ENCODE peak calls at places on chromosomes 1 and 21, in seven cellular contexts. J is pancreas; Y is CD4-positive, alpha-beta memory T cell; P is aorta; T is heart right ventricle; B is osteoblast; X is heart left ventricle. E is an unnamed sample. For H3K27me3, the result is how much of the 10 kb centered on the place peaks cover.

GRCh38 chr1:181089017-181089776 is 697 bp downstream of the IER5 start:
- DNase-seq in J (peak), Y (no peak), P (peak), T (peak), B (peak), X (peak), E (no peak)

GRCh38 chr1:160415696-160416298 is 15.4 kb downstream of the VANGL2 start:
- DNase-seq in J (no peak), Y (no peak), P (no peak), T (no peak), B (no peak), X (no peak), E (no peak)

GRCh38 chr1:156126701-156127534 is 12.4 kb downstream of the LMNA start:
- DNase-seq in J (no peak), Y (peak), P (peak), T (no peak), B (peak), X (no peak), E (peak)

GRCh38 chr1:219283541-219283940 is 109.9 kb downstream of the LYPLAL1 start:
- DNase-seq in J (no peak), Y (no peak), P (no peak), T (no peak), B (no peak), X (no peak), E (no peak)

GRCh38 chr1:201479331-201479730 is 10.3 kb upstream of the PHLDA3 start:
- DNase-seq in J (no peak), Y (no peak), P (no peak), T (no peak), B (no peak), X (no peak), E (no peak)

GRCh38 chr1:15155760-15156743 is 2.5 kb downstream of the TMEM51 start:
- DNase-seq in J (peak), Y (no peak), P (no peak), T (no peak), B (peak), X (no peak), E (no peak)

GRCh38 chr1:230867903-230868735 is at the start of gene C1orf198:
- DNase-seq in J (peak), Y (peak), P (peak), T (peak), B (peak), X (peak), E (no peak)

GRCh38 chr1:27428316-27429028 is 36.0 kb downstream of the GPR3 start:
- DNase-seq in J (no peak), Y (no peak), P (no peak), T (peak), B (no peak), X (peak), E (no peak)

GRCh38 chr1:160367934-160368923 is 1.4 kb downstream of the NHLH1 start:
- DNase-seq in J (no peak), Y (no peak), P (no peak), T (no peak), B (no peak), X (no peak), E (peak)

GRCh38 chr1:39087109-39087834 is 61.1 kb downstream of the NDUFS5 start:
- DNase-seq in J (no peak), Y (no peak), P (peak), T (no peak), B (peak), X (peak), E (no peak)

GRCh38 chr1:42002220-42002619 is 83.5 kb upstream of the HIVEP3 start:
- DNase-seq in J (peak), Y (no peak), P (no peak), T (no peak), B (no peak), X (no peak), E (no peak)

GRCh38 chr1:43557744-43558245 is 27.1 kb downstream of the PTPRF start:
- DNase-seq in J (peak), Y (no peak), P (no peak), T (no peak), B (no peak), X (no peak), E (no peak)

GRCh38 chr1:182189535-182190066 is 128.1 kb upstream of the ZNF648 start:
- DNase-seq in J (no peak), Y (no peak), P (no peak), T (no peak), B (no peak), X (no peak), E (no peak)

GRCh38 chr1:205477121-205477758 is 21.4 kb upstream of the BLACAT1 start:
- DNase-seq in J (no peak), Y (no peak), P (no peak), T (no peak), B (peak), X (no peak), E (no peak)

GRCh38 chr1:17155257-17155895 is 36.1 kb upstream of the PADI2 start:
- DNase-seq in J (no peak), Y (no peak), P (no peak), T (no peak), B (no peak), X (no peak), E (no peak)

GRCh38 chr1:202210370-202210769 is 16.8 kb downstream of the LGR6 start:
- DNase-seq in J (no peak), Y (no peak), P (no peak), T (no peak), B (no peak), X (no peak), E (no peak)

GRCh38 chr1:154574715-154575114 is 7.1 kb downstream of the CHRNB2 start:
- DNase-seq in J (no peak), Y (no peak), P (no peak), T (no peak), B (peak), X (no peak), E (no peak)

GRCh38 chr1:23868848-23869450 is 859 bp upstream of the FUCA1 start:
- DNase-seq in J (no peak), Y (no peak), P (no peak), T (no peak), B (no peak), X (no peak), E (no peak)

GRCh38 chr1:10514490-10515235 is 39.9 kb downstream of the PEX14 start:
- DNase-seq in J (no peak), Y (no peak), P (no peak), T (no peak), B (no peak), X (no peak), E (no peak)

GRCh38 chr1:66012076-66012769 is 219.5 kb downstream of the PDE4B start:
- DNase-seq in J (no peak), Y (no peak), P (no peak), T (no peak), B (no peak), X (no peak), E (no peak)

GRCh38 chr1:247857069-247857985 is at the start of gene TRIM58:
- DNase-seq in J (no peak), Y (no peak), P (no peak), T (no peak), B (no peak), X (no peak), E (peak)

GRCh38 chr1:159752135-159752580 is 28.6 kb upstream of the DUSP23 start:
- DNase-seq in J (peak), Y (no peak), P (peak), T (peak), B (no peak), X (peak), E (peak)

GRCh38 chr21:38716942-38717341 is 88.8 kb upstream of the ETS2 start:
- DNase-seq in J (no peak), Y (no peak), P (no peak), T (no peak), B (peak), X (no peak), E (no peak)

GRCh38 chr1:43711524-43712386 is 4.4 kb downstream of the ST3GAL3 start:
- DNase-seq in J (no peak), Y (no peak), P (no peak), T (no peak), B (no peak), X (no peak), E (no peak)

GRCh38 chr1:41507836-41508235 is 23.4 kb upstream of the EDN2 start:
- DNase-seq in J (no peak), Y (no peak), P (no peak), T (no peak), B (no peak), X (no peak), E (no peak)

GRCh38 chr1:24018611-24019580 is 38.8 kb upstream of the SRSF10 start:
- DNase-seq in J (peak), Y (no peak), P (peak), T (peak), B (peak), X (peak), E (peak)

GRCh38 chr1:221987860-221988520 is 246.1 kb upstream of the DUSP10 start:
- DNase-seq in J (no peak), Y (no peak), P (no peak), T (no peak), B (peak), X (no peak), E (no peak)

GRCh38 chr1:113178522-113178921 is 105.5 kb downstream of the LRIG2 start:
- DNase-seq in J (no peak), Y (no peak), P (no peak), T (no peak), B (no peak), X (no peak), E (no peak)

GRCh38 chr1:20847619-20848080 is 60.5 kb upstream of the HP1BP3 start:
- DNase-seq in J (no peak), Y (no peak), P (no peak), T (no peak), B (no peak), X (no peak), E (no peak)

GRCh38 chr1:10962483-10962882 is 50.0 kb upstream of the TARDBP start:
- DNase-seq in J (peak), Y (no peak), P (no peak), T (no peak), B (peak), X (no peak), E (no peak)

GRCh38 chr1:154961207-154961496 is 430 bp downstream of the PYGO2 start:
- DNase-seq in J (no peak), Y (no peak), P (no peak), T (no peak), B (no peak), X (no peak), E (no peak)

DNA sequence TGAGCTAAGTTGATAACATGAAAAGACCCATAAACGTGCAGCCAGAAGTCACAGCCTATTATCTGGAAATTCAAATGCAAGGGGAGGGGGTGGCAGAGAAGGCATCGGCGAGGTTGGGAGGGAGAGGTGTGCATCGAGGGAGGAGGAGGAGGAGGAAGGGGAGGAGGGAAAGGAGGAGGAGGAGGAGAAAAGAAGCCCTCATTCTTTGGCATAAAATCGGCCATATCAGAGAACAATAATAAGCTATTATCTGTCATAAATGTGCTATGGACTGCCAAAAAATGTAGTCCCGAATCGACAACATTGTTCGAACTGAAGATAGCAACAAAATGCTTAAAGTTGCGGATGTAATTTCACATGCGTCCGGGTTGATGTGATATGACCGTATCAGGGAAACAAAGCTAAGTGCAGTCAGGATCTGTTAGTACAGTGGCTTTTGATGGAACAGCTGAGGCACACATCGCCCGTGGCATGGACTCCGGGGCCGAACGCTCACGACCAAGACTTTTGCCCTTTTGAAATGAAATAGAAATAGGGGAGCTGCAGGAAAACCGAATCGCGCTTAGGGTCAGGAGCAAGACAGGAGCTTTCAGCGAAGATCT is 11.7 kb upstream of the BARHL2 start:
- DNase-seq in J (no peak), Y (no peak), P (no peak), T (no peak), B (no peak), X (no peak), E (no peak)
- H3K27me3 ChIP-seq in J (half or more), Y (half or more), P (under half), T (half or more), B (half or more), X (half or more), E (half or more)

GRCh38 chr1:109622895-109623294 is 3.3 kb downstream of the AMPD2 start:
- DNase-seq in J (no peak), Y (no peak), P (no peak), T (no peak), B (no peak), X (no peak), E (peak)
- H3K4me3 ChIP-seq in J (no peak), Y (no peak), P (no peak), T (no peak), B (no peak), X (no peak), E (no peak)

GRCh38 chr1:6128276-6129081 is 51.6 kb downstream of the CHD5 start:
- DNase-seq in J (no peak), Y (no peak), P (peak), T (peak), B (no peak), X (no peak), E (no peak)
- H3K27me3 ChIP-seq in J (under half), Y (under half), P (under half), T (under half), B (under half), X (under half), E (under half)

DNA sequence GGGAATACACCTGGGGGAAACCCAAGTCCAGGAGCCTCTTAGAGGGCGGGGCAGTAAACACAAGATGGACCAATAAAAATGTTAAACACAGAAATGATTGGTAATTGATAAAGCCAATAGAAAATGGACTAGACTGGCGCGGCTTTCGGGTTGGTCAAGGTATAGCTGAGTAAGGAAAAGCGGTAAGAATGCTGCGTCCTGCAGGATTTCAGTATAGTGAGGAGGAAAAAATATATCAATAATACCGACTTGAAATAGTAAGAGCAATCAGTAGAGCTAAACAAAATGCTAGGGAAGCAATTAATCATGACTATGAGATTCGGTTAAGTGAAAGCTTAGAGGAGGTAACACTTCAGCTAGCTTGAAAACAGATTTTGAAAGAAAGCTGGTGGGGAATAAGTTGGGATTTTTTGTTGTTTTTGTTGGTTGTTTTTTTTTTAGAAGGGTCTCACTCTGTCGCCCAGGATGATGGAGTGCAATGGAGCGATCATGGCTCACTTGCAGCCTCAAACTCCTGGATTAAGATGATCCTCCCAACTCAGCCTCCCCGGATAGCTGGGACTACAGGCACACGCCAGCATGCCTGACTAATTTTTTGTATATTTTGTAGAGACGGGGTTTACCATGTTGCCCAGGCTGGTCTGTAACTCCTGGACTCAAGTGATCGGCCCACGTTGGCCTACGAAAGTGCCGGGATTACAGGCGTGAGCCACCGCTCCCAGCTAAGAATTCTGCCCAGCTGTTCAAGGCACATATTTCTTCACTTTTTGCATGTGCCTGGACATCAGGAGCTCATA is 699 bp upstream of the TESK2 start:
- DNase-seq in J (no peak), Y (no peak), P (no peak), T (no peak), B (no peak), X (no peak), E (peak)
- H3K4me3 ChIP-seq in J (no peak), Y (peak), P (peak), T (peak), B (peak), X (peak), E (peak)

GRCh38 chr1:3032970-3033794 is 11.9 kb downstream of the ACTRT2 start:
- DNase-seq in J (no peak), Y (peak), P (peak), T (no peak), B (peak), X (no peak), E (no peak)

GRCh38 chr1:3029991-3030662 is 8.9 kb downstream of the ACTRT2 start:
- DNase-seq in J (no peak), Y (no peak), P (peak), T (no peak), B (peak), X (peak), E (no peak)

GRCh38 chr1:3030663-3031381 is 9.6 kb downstream of the ACTRT2 start:
- DNase-seq in J (no peak), Y (no peak), P (peak), T (no peak), B (peak), X (peak), E (no peak)

GRCh38 chr1:3032371-3032862 is 11.2 kb downstream of the ACTRT2 start:
- DNase-seq in J (no peak), Y (no peak), P (peak), T (no peak), B (peak), X (peak), E (no peak)

GRCh38 chr1:3031401-3032221 is 10.3 kb downstream of the ACTRT2 start:
- DNase-seq in J (no peak), Y (no peak), P (peak), T (no peak), B (peak), X (peak), E (peak)
- H3K27me3 ChIP-seq in J (under half), Y (under half), P (under half), T (half or more), B (under half), X (under half), E (under half)

DNA sequence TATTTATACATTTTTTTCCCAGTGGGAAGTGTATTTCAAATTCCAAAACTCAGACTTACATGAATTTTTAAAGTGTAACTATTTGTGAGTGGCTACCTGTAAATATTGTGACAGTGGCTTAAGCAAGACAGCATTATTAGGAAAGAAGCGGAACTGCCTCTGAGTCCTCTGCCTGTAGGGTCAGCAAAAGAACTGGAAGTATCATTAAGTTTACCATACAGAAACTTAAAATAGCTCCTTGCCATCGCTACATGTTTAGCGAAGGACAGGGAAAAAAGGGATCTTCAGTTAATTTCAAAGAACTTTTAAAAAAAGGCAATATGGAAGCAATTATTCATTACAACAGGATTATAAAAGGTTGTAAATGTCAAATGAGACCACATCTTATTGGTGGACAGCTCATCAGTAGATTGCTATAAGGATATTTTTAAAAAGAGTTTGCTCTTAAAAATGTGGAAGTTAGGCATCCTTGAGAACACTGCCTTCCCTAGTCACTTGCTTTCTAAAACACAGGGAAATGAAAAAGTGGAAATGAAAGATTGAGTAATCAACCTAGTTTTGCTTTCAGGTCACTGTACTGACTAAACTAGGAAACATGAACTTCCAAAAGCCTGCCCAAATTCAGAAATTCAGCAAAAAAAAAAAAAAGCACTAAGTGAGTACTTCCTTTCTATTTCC is 39.2 kb downstream of the NSL1 start:
- DNase-seq in J (no peak), Y (no peak), P (no peak), T (no peak), B (no peak), X (no peak), E (no peak)
- H3K4me3 ChIP-seq in J (no peak), Y (no peak), P (no peak), T (peak), B (peak), X (peak), E (no peak)

DNA sequence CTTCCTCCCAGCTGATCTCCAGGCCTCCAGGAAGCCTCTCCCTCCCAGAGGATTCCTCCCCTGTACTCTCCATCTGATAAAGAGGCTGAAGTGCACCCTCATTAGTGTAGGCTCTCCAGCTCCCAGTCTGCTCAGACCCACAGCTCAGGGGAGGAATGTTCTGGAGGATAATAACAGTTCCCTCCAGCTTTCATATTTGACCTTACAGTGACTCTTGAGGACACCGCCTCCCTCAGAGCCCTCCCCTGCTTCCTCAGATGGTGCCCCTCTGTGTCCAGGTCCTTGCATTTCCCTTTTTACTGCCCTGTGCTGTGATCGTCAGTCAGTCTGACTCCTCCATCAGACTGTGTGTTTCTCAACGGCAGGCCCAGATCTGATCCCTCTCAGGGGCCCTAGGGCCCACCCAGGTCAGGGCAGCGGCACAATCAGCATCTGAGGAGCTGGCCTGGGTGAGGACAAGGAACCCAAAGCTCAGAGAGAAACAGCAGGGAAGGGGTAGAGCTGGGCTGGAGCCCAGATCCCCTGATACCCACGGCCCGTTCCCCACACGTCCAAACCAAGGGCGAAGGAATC is 1.1 kb upstream of the SHISAL2A start:
- DNase-seq in J (no peak), Y (no peak), P (no peak), T (no peak), B (no peak), X (no peak), E (no peak)
- H3K27me3 ChIP-seq in J (under half), Y (under half), P (under half), T (under half), B (under half), X (under half), E (under half)

GRCh38 chr1:227654858-227655752 is 80.0 kb downstream of the JMJD4 start:
- DNase-seq in J (no peak), Y (no peak), P (no peak), T (no peak), B (no peak), X (no peak), E (no peak)
- H3K4me3 ChIP-seq in J (no peak), Y (no peak), P (peak), T (no peak), B (no peak), X (no peak), E (no peak)

E was measured in right atrium auricular region.